ENCODE peak calls at places on chromosomes 3 and 15, in nine cellular contexts. X is activated CD8-positive, alpha-beta memory T cell treated with anti-CD3 and anti-CD28 coated beads for 1 hour; V is hepatic stellate cell; M is stimulated activated CD8-positive, alpha-beta memory T cell treated with anti-CD3 and anti-CD28 coated beads, Interleukin-15, amount 100 ng/mL, for 4 hours; Z is head of caudate nucleus; Q is NCI-H1417; A is COR-L47; T is C1 segment of cervical spinal cord; C is HEK293T. D is an unnamed sample.

GRCh38 chr3:173913397-173913796 is 515.9 kb downstream of the NLGN1 start:
- DNase-seq in X (no peak), Z (no peak), A (peak), C (no peak), T (no peak), M (no peak), V (no peak), Q (no peak), D (peak)

GRCh38 chr3:131794766-131795381 is 239.9 kb downstream of the CPNE4 start:
- DNase-seq in C (peak), Z (peak), A (peak), Q (peak), M (no peak), T (no peak), X (no peak), V (peak), D (peak)

GRCh38 chr3:134092231-134092701 is 62.5 kb upstream of the SLCO2A1 start:
- DNase-seq in A (no peak), V (no peak), Q (no peak), C (peak), M (no peak), Z (no peak), X (no peak), T (no peak), D (no peak)

GRCh38 chr15:41928637-41929620 is 35.1 kb upstream of the SPTBN5 start:
- DNase-seq in T (no peak), V (no peak), Z (peak), Q (no peak), A (no peak), M (no peak), X (no peak), C (no peak), D (no peak)

GRCh38 chr3:87227835-87228144 is 681 bp downstream of the CHMP2B start:
- DNase-seq in A (no peak), T (no peak), M (no peak), Z (no peak), X (no peak), Q (no peak), C (no peak), V (no peak), D (no peak)

GRCh38 chr3:123412811-123413588 is 35.9 kb downstream of the ADCY5 start:
- DNase-seq in A (no peak), Q (no peak), M (no peak), X (no peak), C (no peak), V (no peak), Z (peak), T (no peak), D (no peak)

GRCh38 chr3:129794319-129795201 is 99.0 kb downstream of the TMCC1 start:
- DNase-seq in V (no peak), C (peak), A (peak), X (no peak), M (no peak), Q (peak), T (no peak), Z (no peak), D (no peak)

GRCh38 chr15:90230071-90230494 is 3.7 kb downstream of the CIB1 start:
- DNase-seq in A (no peak), Q (no peak), X (no peak), M (no peak), V (no peak), C (no peak), T (no peak), Z (no peak), D (no peak)

GRCh38 chr3:148962513-148962912 is 28.8 kb upstream of the GYG1 start:
- DNase-seq in A (no peak), T (no peak), X (no peak), C (peak), Z (no peak), V (peak), M (no peak), Q (no peak), D (no peak)

GRCh38 chr15:91047545-91048199 is 25.3 kb upstream of the VPS33B start:
- DNase-seq in Q (no peak), X (no peak), A (no peak), Z (no peak), C (no peak), T (no peak), V (no peak), M (no peak), D (peak)

GRCh38 chr3:158920375-158920774 is 118.5 kb downstream of the MFSD1 start:
- DNase-seq in C (no peak), X (no peak), T (no peak), Q (no peak), M (no peak), V (no peak), A (no peak), Z (no peak), D (no peak)

GRCh38 chr15:25810631-25811077 is 52.5 kb downstream of the ATP10A start:
- DNase-seq in T (no peak), C (no peak), V (no peak), Q (no peak), A (no peak), Z (no peak), M (no peak), X (peak), D (no peak)

GRCh38 chr3:141401584-141402475 is 33.5 kb downstream of the ZBTB38 start:
- DNase-seq in X (no peak), A (no peak), C (peak), T (no peak), M (no peak), V (no peak), Q (peak), Z (peak), D (peak)

GRCh38 chr15:78938608-78939488 is 6.0 kb downstream of the CTSH start:
- DNase-seq in A (no peak), Z (no peak), V (no peak), X (no peak), M (no peak), T (no peak), Q (no peak), C (no peak), D (no peak)

GRCh38 chr3:55746808-55747413 is 259.8 kb upstream of the WNT5A start:
- DNase-seq in A (no peak), Z (no peak), V (no peak), C (no peak), X (no peak), Q (no peak), M (no peak), T (no peak), D (no peak)

GRCh38 chr15:38069001-38069400 is 134.6 kb downstream of the TMCO5A start:
- DNase-seq in Z (peak), V (peak), C (no peak), X (no peak), M (no peak), Q (peak), A (no peak), T (no peak), D (no peak)

GRCh38 chr3:122077293-122078234 is 22.4 kb downstream of the CD86 start:
- DNase-seq in Q (no peak), T (no peak), A (no peak), X (no peak), M (no peak), V (no peak), Z (no peak), C (no peak), D (no peak)

GRCh38 chr3:127206154-127206553 is 13.2 kb downstream of the PRR23E start:
- DNase-seq in C (no peak), T (no peak), A (no peak), M (no peak), X (no peak), V (no peak), Z (peak), Q (no peak), D (no peak)

GRCh38 chr3:66609660-66610547 is 109.1 kb upstream of the LRIG1 start:
- DNase-seq in C (no peak), V (no peak), M (no peak), Z (peak), T (no peak), Q (peak), X (no peak), A (peak), D (no peak)

GRCh38 chr15:89114974-89115373 is 26.7 kb downstream of the ABHD2 start:
- DNase-seq in Q (peak), C (no peak), X (no peak), V (no peak), Z (no peak), T (no peak), M (no peak), A (peak), D (no peak)

GRCh38 chr3:59510576-59510975 is 460.8 kb upstream of the CFAP20DC start:
- DNase-seq in M (no peak), V (no peak), X (no peak), A (no peak), T (no peak), C (no peak), Q (no peak), Z (no peak), D (no peak)

GRCh38 chr3:9779721-9780450 is 10.1 kb upstream of the CAMK1 start:
- DNase-seq in Q (no peak), X (no peak), Z (peak), C (no peak), A (no peak), T (no peak), V (no peak), M (no peak), D (peak)

GRCh38 chr15:42921049-42921731 is 612 bp upstream of the TTBK2 start:
- DNase-seq in Q (peak), X (no peak), V (no peak), A (no peak), M (peak), Z (peak), C (no peak), T (no peak), D (no peak)

GRCh38 chr3:117681619-117682018 is 972.0 kb downstream of the TUSC7 start:
- DNase-seq in Z (no peak), Q (no peak), T (no peak), C (no peak), X (no peak), V (peak), M (no peak), A (no peak), D (no peak)

GRCh38 chr15:77497108-77497737 is 76.5 kb downstream of the HMG20A start:
- DNase-seq in M (no peak), A (peak), T (no peak), Q (peak), Z (peak), C (peak), V (no peak), X (no peak), D (no peak)

GRCh38 chr3:38585791-38586420 is 63.6 kb downstream of the SCN5A start:
- DNase-seq in X (no peak), Q (no peak), A (no peak), V (no peak), Z (no peak), C (no peak), M (no peak), T (no peak), D (no peak)

GRCh38 chr15:66269326-66270090 is 16.0 kb upstream of the MEGF11 start:
- DNase-seq in Z (no peak), Q (no peak), X (no peak), A (no peak), M (no peak), T (no peak), C (peak), V (no peak), D (no peak)

GRCh38 chr3:14450922-14451606 is 48.7 kb downstream of the SLC6A6 start:
- DNase-seq in Q (no peak), Z (no peak), T (no peak), X (no peak), C (no peak), V (no peak), M (no peak), A (no peak), D (no peak)

GRCh38 chr3:32813180-32813579 is 4.6 kb upstream of the TRIM71 start:
- DNase-seq in X (no peak), C (no peak), Z (no peak), V (no peak), T (no peak), Q (peak), A (no peak), M (no peak), D (no peak)

GRCh38 chr3:117763561-117763960 is 1054.0 kb downstream of the TUSC7 start:
- DNase-seq in M (no peak), V (no peak), C (no peak), T (no peak), Z (no peak), A (no peak), X (no peak), Q (no peak), D (no peak)

GRCh38 chr3:50290116-50290745 is 2.0 kb downstream of the IFRD2 start:
- DNase-seq in C (no peak), Z (no peak), V (no peak), A (no peak), Q (no peak), M (no peak), X (no peak), T (no peak), D (no peak)

GRCh38 chr3:28186748-28187147 is 54.7 kb upstream of the CMC1 start:
- DNase-seq in Q (no peak), C (no peak), Z (no peak), V (no peak), A (no peak), T (no peak), M (no peak), X (no peak), D (no peak)

GRCh38 chr3:71102111-71103039 is 481.2 kb downstream of the FOXP1 start:
- DNase-seq in V (peak), T (no peak), A (no peak), M (no peak), X (no peak), Z (no peak), Q (no peak), C (peak), D (no peak)

GRCh38 chr3:65576942-65577341 is 461.8 kb downstream of the MAGI1 start:
- DNase-seq in C (no peak), M (no peak), V (no peak), A (no peak), T (no peak), Q (no peak), X (no peak), Z (no peak), D (no peak)

GRCh38 chr3:170054204-170054603 is 16.4 kb downstream of the GPR160 start:
- DNase-seq in Z (no peak), V (no peak), X (no peak), M (no peak), C (peak), T (no peak), Q (no peak), A (no peak), D (no peak)

GRCh38 chr3:158106773-158107461 is 697 bp upstream of the SHOX2 start:
- DNase-seq in M (no peak), V (no peak), X (no peak), C (peak), Q (peak), T (no peak), A (peak), Z (no peak), D (no peak)

GRCh38 chr3:48240711-48241491 is at the start of gene ZNF589:
- DNase-seq in Z (peak), A (peak), M (peak), Q (peak), X (peak), V (peak), C (peak), T (peak), D (peak)

D was measured in CMK.